ENCODE peak calls at places on chromosomes 1 and 21, in five cellular contexts. O is endothelial cell; Q is stimulated activated CD8-positive, alpha-beta memory T cell treated with anti-CD3 and anti-CD28 coated beads, Interleukin-15, amount 100 ng/mL, for 1 hour; H is RWPE1; L is activated T-cell treated with anti-CD3 and anti-CD28 coated beads for 1 hour. X is an unnamed sample.

GRCh38 chr1:9592510-9593075 is 3.9 kb downstream of the TMEM201 start:
- DNase-seq in Q (no peak), O (no peak), H (no peak), L (no peak), X (no peak)

GRCh38 chr1:235923466-235924008 is 56.8 kb upstream of the LYST start:
- DNase-seq in H (no peak), O (no peak), L (no peak), Q (no peak), X (no peak)

GRCh38 chr21:38959686-38960049 is 153.9 kb downstream of the ETS2 start:
- DNase-seq in H (no peak), L (no peak), Q (no peak), O (no peak), X (no peak)

GRCh38 chr1:223223091-223223995 is 80.3 kb upstream of the TLR5 start:
- DNase-seq in Q (no peak), O (no peak), H (no peak), L (no peak), X (no peak)

GRCh38 chr1:32104127-32104526 is 3.7 kb upstream of the KPNA6 start:
- DNase-seq in H (no peak), Q (no peak), O (no peak), L (no peak), X (no peak)

GRCh38 chr1:160237558-160237957 is 24.8 kb downstream of the DCAF8 start:
- DNase-seq in O (no peak), L (no peak), H (no peak), Q (no peak), X (no peak)

GRCh38 chr1:50275564-50275963 is 147.7 kb downstream of the DMRTA2 start:
- DNase-seq in L (no peak), O (peak), Q (no peak), H (no peak), X (no peak)

GRCh38 chr1:166638137-166638536 is 201.1 kb upstream of the POGK start:
- DNase-seq in Q (no peak), O (no peak), H (no peak), L (no peak), X (no peak)

GRCh38 chr1:228870041-228870713 is 134.9 kb downstream of the RHOU start:
- DNase-seq in H (no peak), O (no peak), L (no peak), Q (no peak), X (no peak)

GRCh38 chr21:42892582-42892930 is 553 bp upstream of the NDUFV3 start:
- DNase-seq in Q (no peak), H (no peak), O (no peak), L (no peak), X (no peak)

GRCh38 chr1:202709276-202710041 is 795 bp downstream of the SYT2 start:
- DNase-seq in O (no peak), Q (no peak), L (no peak), H (no peak), X (no peak)

GRCh38 chr1:228745497-228745896 is 10.2 kb downstream of the RHOU start:
- DNase-seq in L (no peak), H (no peak), O (no peak), Q (no peak), X (no peak)

GRCh38 chr1:167630568-167631385 is 745 bp downstream of the RCSD1 start:
- DNase-seq in O (no peak), L (no peak), H (no peak), Q (no peak), X (no peak)

GRCh38 chr21:43196789-43197188 is 28.0 kb downstream of the CRYAA start:
- DNase-seq in O (no peak), H (peak), Q (no peak), L (no peak), X (no peak)

GRCh38 chr1:67834246-67834877 is 1.1 kb upstream of the GNG12 start:
- DNase-seq in Q (no peak), H (no peak), L (no peak), O (no peak), X (no peak)

GRCh38 chr1:230268371-230269170 is 157.6 kb downstream of the PGBD5 start:
- DNase-seq in Q (no peak), H (peak), L (no peak), O (peak), X (peak)

GRCh38 chr21:45019076-45019886 is 55.1 kb upstream of the ADARB1 start:
- DNase-seq in O (no peak), L (no peak), Q (no peak), H (no peak), X (no peak)

GRCh38 chr21:23740463-23740862 is 1866.8 kb downstream of the MRPL39 start:
- DNase-seq in O (no peak), H (no peak), L (no peak), Q (no peak), X (no peak)